ENCODE peak calls at places on chromosomes 4 and X, in six cellular contexts. N is GM12892, V is H1, A is K562, Z is HepG2, P is GM12878. U is an unnamed sample.

GRCh38 chrX:104564921-104565703 is 887 bp upstream of the IL1RAPL2 start:
- DNase-seq in N (no peak), V (no peak), A (no peak), Z (no peak), P (no peak), U (no peak)

GRCh38 chr4:188439641-188440311 is 300.5 kb downstream of the TRIML1 start:
- DNase-seq in N (no peak), V (no peak), A (no peak), Z (no peak), P (no peak), U (no peak)

GRCh38 chr4:169142390-169142789 is 128.4 kb downstream of the SH3RF1 start:
- DNase-seq in N (no peak), V (no peak), A (no peak), Z (no peak), P (no peak), U (no peak)

GRCh38 chr4:154314248-154314647 is 177.4 kb downstream of the DCHS2 start:
- DNase-seq in N (no peak), V (no peak), A (no peak), Z (peak; percentile 13), P (no peak), U (no peak)

GRCh38 chr4:39873823-39874222 is 103.9 kb downstream of the PDS5A start:
- DNase-seq in N (no peak), V (no peak), A (no peak), Z (no peak), P (no peak), U (no peak)

GRCh38 chr4:118834960-118835895 is 698 bp downstream of the SEC24D start:
- DNase-seq in N (no peak), V (no peak), A (peak; percentile 35), Z (peak; percentile 87), P (peak; percentile 62), U (no peak)

GRCh38 chr4:75254745-75255144 is 259.5 kb downstream of the RCHY1 start:
- DNase-seq in N (no peak), V (no peak), A (no peak), Z (no peak), P (no peak), U (no peak)

GRCh38 chr4:168483786-168484185 is 3.5 kb upstream of the DDX60L start:
- DNase-seq in N (no peak), V (no peak), A (no peak), Z (no peak), P (no peak), U (no peak)

GRCh38 chr4:6278801-6279197 is 9.1 kb downstream of the WFS1 start:
- DNase-seq in N (peak; percentile 78), V (no peak), A (peak; percentile 51), Z (peak; percentile 73), P (peak; percentile 42), U (peak; percentile 76)

GRCh38 chrX:149497626-149498025 is 7.5 kb downstream of the IDS start:
- DNase-seq in N (no peak), V (no peak), A (no peak), Z (no peak), P (no peak), U (no peak)

GRCh38 chrX:11968470-11968869 is 169.8 kb upstream of the FRMPD4 start:
- DNase-seq in N (no peak), V (no peak), A (no peak), Z (peak; percentile 1), P (no peak), U (no peak)

GRCh38 chr4:158282252-158282651 is 72.0 kb downstream of the TMEM144 start:
- DNase-seq in N (no peak), V (no peak), A (peak; percentile 14), Z (no peak), P (no peak), U (no peak)

GRCh38 chrX:13666836-13667235 is 13.9 kb downstream of the TCEANC start:
- DNase-seq in N (no peak), V (no peak), A (no peak), Z (no peak), P (no peak), U (no peak)

GRCh38 chrX:39577976-39578962 is 519.5 kb downstream of the BCOR start:
- DNase-seq in N (peak; percentile 19), V (no peak), A (no peak), Z (no peak), P (peak; percentile 68), U (peak; percentile 27)

GRCh38 chrX:108439961-108440696 is 491 bp downstream of the COL4A5 start:
- DNase-seq in N (no peak), V (no peak), A (peak; percentile 23), Z (no peak), P (no peak), U (no peak)

GRCh38 chr4:125681240-125681639 is 366.5 kb downstream of the FAT4 start:
- DNase-seq in N (no peak), V (no peak), A (no peak), Z (no peak), P (no peak), U (no peak)

GRCh38 chrX:64152857-64153256 is 52.7 kb downstream of the AMER1 start:
- DNase-seq in N (no peak), V (peak; percentile 44), A (no peak), Z (peak; percentile 30), P (no peak), U (no peak)

DNA sequence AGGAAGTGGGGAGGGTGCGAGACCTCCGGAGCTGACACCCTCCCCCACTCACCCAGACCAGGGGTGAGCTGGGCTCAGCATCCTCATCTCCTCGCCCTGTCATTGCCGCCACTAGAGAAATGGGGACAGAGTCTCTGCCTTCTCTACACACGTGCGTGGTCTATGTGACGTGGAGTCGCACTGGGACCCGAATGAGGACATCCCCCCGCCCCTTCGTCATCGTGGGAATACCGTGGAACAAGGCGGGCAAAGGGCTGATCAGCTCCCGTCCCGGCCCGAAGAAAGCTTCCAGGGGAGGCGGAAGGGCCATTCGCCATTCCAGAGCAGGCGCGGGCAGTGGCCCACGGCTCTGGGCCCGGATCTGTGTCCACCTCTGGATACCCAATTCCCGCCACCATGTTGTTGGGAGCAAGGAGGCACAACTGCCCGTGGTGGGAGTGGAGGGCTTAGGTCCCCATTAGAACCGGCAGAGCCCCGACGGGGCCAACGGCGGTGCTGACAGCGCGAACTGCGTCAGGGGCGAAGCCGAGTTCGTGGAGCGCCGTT is 12.0 kb downstream of the HMX1 start:
- DNase-seq in N (no peak), V (peak; percentile 59), A (no peak), Z (no peak), P (no peak), U (no peak)
- TF ChIP-seq POLR2A in N (no peak), V (no peak), A (no peak), Z (no peak), P (no peak), U (no peak)

GRCh38 chrX:131010186-131010585 is 48.0 kb upstream of the ARHGAP36 start:
- DNase-seq in N (no peak), V (no peak), A (no peak), Z (no peak), P (no peak), U (no peak)
- TF ChIP-seq TAF1 in N (no peak), V (no peak), A (no peak), Z (no peak), P (no peak), U (no peak)

GRCh38 chr4:1764670-1765069 is 28.4 kb upstream of the FGFR3 start:
- DNase-seq in N (no peak), V (no peak), A (no peak), Z (no peak), P (no peak), U (no peak)
- TF ChIP-seq POLR2A in N (no peak), V (no peak), A (no peak), Z (no peak), P (no peak), U (no peak)

DNA sequence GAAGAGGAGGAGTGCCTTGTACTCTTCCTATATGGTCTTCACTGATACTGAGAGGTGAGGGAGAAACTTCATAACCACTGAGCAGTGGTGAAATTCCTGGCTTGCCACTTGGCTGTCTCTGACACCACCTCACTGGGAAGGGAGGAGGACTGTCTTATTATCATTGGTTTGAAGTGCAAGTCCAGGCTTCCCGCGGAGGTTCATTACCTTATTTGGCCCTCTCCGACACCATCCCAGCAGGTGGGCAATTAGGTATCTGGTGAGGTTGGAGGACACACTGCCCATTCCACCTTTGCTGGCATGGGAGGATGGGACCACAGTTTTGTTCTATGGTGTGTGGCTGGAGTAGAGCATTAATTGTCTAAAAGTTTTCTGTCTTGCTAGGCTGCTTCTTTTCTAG is 206.1 kb downstream of the LHFPL1 start:
- DNase-seq in N (no peak), V (no peak), A (no peak), Z (no peak), P (no peak), U (no peak)
- TF ChIP-seq TAF1 in N (no peak), V (no peak), A (no peak), Z (no peak), P (no peak), U (no peak)